ENCODE peak calls at places on chromosomes 13 and 19, in six cellular contexts. R is NCI-H1930; F is GM12865; W is adrenal gland; S is activated CD8-positive, alpha-beta memory T cell treated with anti-CD3 and anti-CD28 coated beads for 1 hour; D is CD8-positive, alpha-beta memory T cell. T is an unnamed sample.

GRCh38 chr13:21478881-21479808 is 20.0 kb upstream of the ZDHHC20 start:
- DNase-seq in R (peak), F (peak), W (peak), S (no peak), D (peak), T (peak)

GRCh38 chr13:76293346-76293745 is 592.9 kb downstream of the KCTD12 start:
- DNase-seq in R (no peak), F (no peak), W (no peak), S (no peak), D (no peak), T (no peak)

GRCh38 chr19:4695224-4695731 is 25.1 kb upstream of the MYDGF start:
- DNase-seq in R (no peak), F (no peak), W (no peak), S (no peak), D (no peak), T (no peak)

GRCh38 chr13:113827021-113827420 is 36.9 kb downstream of the GAS6 start:
- DNase-seq in R (no peak), F (no peak), W (peak), S (no peak), D (no peak), T (no peak)

GRCh38 chr13:25046985-25047660 is 48.8 kb upstream of the PABPC3 start:
- DNase-seq in R (peak), F (no peak), W (no peak), S (no peak), D (no peak), T (no peak)

GRCh38 chr13:76622336-76623045 is 263.7 kb downstream of the KCTD12 start:
- DNase-seq in R (no peak), F (no peak), W (no peak), S (no peak), D (no peak), T (no peak)

GRCh38 chr19:57241181-57241580 is 749 bp downstream of the ZNF805 start:
- DNase-seq in R (no peak), F (peak), W (no peak), S (no peak), D (no peak), T (peak)

GRCh38 chr13:29925457-29925856 is 75.0 kb upstream of the UBL3 start:
- DNase-seq in R (no peak), F (no peak), W (peak), S (no peak), D (no peak), T (no peak)

GRCh38 chr19:46603195-46603637 is 2.1 kb downstream of the CALM3 start:
- DNase-seq in R (no peak), F (peak), W (no peak), S (no peak), D (no peak), T (peak)

GRCh38 chr13:91211548-91211947 is 135.9 kb upstream of the MIR17HG start:
- DNase-seq in R (no peak), F (no peak), W (no peak), S (no peak), D (no peak), T (no peak)

GRCh38 chr19:53541971-53542370 is 4.0 kb downstream of the ZNF331 start:
- DNase-seq in R (no peak), F (no peak), W (no peak), S (no peak), D (peak), T (no peak)

GRCh38 chr19:28526042-28526441 is 686.9 kb downstream of the UQCRFS1 start:
- DNase-seq in R (no peak), F (no peak), W (no peak), S (no peak), D (no peak), T (no peak)

GRCh38 chr19:1206063-1206732 is 620 bp downstream of the STK11 start:
- DNase-seq in R (no peak), F (no peak), W (no peak), S (no peak), D (no peak), T (no peak)

GRCh38 chr19:29260477-29261317 is 47.7 kb upstream of the UQCRFS1 start:
- DNase-seq in R (no peak), F (peak), W (peak), S (no peak), D (no peak), T (peak)

GRCh38 chr19:31350693-31351211 is 1.5 kb upstream of the TSHZ3 start:
- DNase-seq in R (peak), F (no peak), W (peak), S (no peak), D (peak), T (no peak)

GRCh38 chr13:42218576-42218975 is 53.4 kb upstream of the AKAP11 start:
- DNase-seq in R (no peak), F (no peak), W (no peak), S (no peak), D (no peak), T (no peak)

GRCh38 chr13:23185542-23185941 is 4.8 kb downstream of the SGCG start:
- DNase-seq in R (no peak), F (no peak), W (no peak), S (no peak), D (no peak), T (no peak)

GRCh38 chr13:94344126-94344863 is 135.2 kb downstream of the DCT start:
- DNase-seq in R (no peak), F (peak), W (no peak), S (no peak), D (no peak), T (no peak)

GRCh38 chr19:33050110-33050509 is 14.6 kb downstream of the RHPN2 start:
- DNase-seq in R (no peak), F (no peak), W (no peak), S (no peak), D (no peak), T (no peak)

GRCh38 chr19:4622695-4623421 is 16.5 kb upstream of the TNFAIP8L1 start:
- DNase-seq in R (no peak), F (no peak), W (no peak), S (no peak), D (no peak), T (no peak)

T was measured in Karpas-422.